ENCODE peak calls at places on chromosomes 6 and 20, in seven cellular contexts. N is CD4-positive, alpha-beta memory T cell; E is ACHN; S is kidney glomerular epithelial cell; D is activated naive CD8-positive, alpha-beta T cell treated with anti-CD3 and anti-CD28 coated beads, Interleukin-2, amount 50 U/mL, for 24 hours; B is non-pigmented ciliary epithelial cell; I is NCI-H1694 treated with DMSO at 0.1 percent for 48 hours. F is an unnamed sample.
A peak's percentile ranks its signal among the peaks of the same experiment; 100 is the strongest.

GRCh38 chr20:50724851-50725721 is 6.3 kb upstream of the PARD6B start:
- DNase-seq in S (peak; percentile 100), I (no peak), D (peak; percentile 75), N (no peak), E (peak; percentile 96), B (peak; percentile 95), F (peak; percentile 99)

GRCh38 chr20:4116091-4116490 is 100.7 kb upstream of the RNF24 start:
- DNase-seq in I (no peak), D (no peak), E (no peak), B (no peak), N (no peak), S (no peak), F (no peak)

GRCh38 chr6:110378552-110378951 is 20.4 kb upstream of the METTL24 start:
- DNase-seq in I (no peak), D (no peak), E (no peak), B (no peak), S (no peak), N (no peak), F (no peak)

GRCh38 chr20:57960803-57961575 is 251.2 kb upstream of the PMEPA1 start:
- DNase-seq in E (no peak), I (no peak), S (no peak), N (no peak), D (no peak), B (no peak), F (no peak)

GRCh38 chr20:50540620-50541605 is 30.7 kb downstream of the PTPN1 start:
- DNase-seq in B (peak; percentile 97), N (no peak), D (no peak), I (no peak), S (peak; percentile 98), E (peak; percentile 96), F (peak; percentile 97)

GRCh38 chr6:108897371-108897770 is 49.1 kb downstream of the ARMC2 start:
- DNase-seq in I (peak; percentile 45), N (no peak), S (peak; percentile 3), B (no peak), D (no peak), E (peak; percentile 21), F (no peak)

GRCh38 chr6:156933201-156934053 is 156.2 kb downstream of the ARID1B start:
- DNase-seq in I (no peak), S (no peak), D (no peak), N (no peak), B (no peak), E (no peak), F (no peak)

GRCh38 chr6:524803-525202 is 132.1 kb downstream of the HUS1B start:
- DNase-seq in E (peak; percentile 2), B (no peak), N (no peak), I (no peak), S (no peak), D (peak; percentile 48), F (no peak)

GRCh38 chr6:165220030-165220429 is 89.4 kb downstream of the C6orf118 start:
- DNase-seq in I (no peak), D (no peak), N (no peak), S (no peak), B (no peak), E (no peak), F (no peak)

GRCh38 chr6:68901044-68901443 is 266.0 kb downstream of the ADGRB3 start:
- DNase-seq in I (no peak), B (no peak), E (no peak), S (no peak), D (no peak), N (no peak), F (no peak)

GRCh38 chr6:47787620-47788497 is 6.0 kb downstream of the OPN5 start:
- DNase-seq in E (peak; percentile 53), D (peak; percentile 52), S (peak; percentile 72), I (peak; percentile 33), B (peak; percentile 28), N (peak; percentile 42), F (no peak)

GRCh38 chr6:167827588-167828324 is 1.0 kb downstream of the AFDN start:
- DNase-seq in E (peak; percentile 45), D (peak; percentile 26), S (peak; percentile 54), B (no peak), I (peak; percentile 20), N (peak; percentile 19), F (no peak)

GRCh38 chr6:130997061-130997753 is 65.8 kb downstream of the EPB41L2 start:
- DNase-seq in N (no peak), D (no peak), S (no peak), I (no peak), E (no peak), B (peak; percentile 18), F (peak; percentile 76)

GRCh38 chr6:80872194-80872950 is 765.9 kb downstream of the BCKDHB start:
- DNase-seq in N (no peak), B (no peak), E (no peak), D (no peak), S (no peak), I (no peak), F (no peak)

GRCh38 chr6:51152594-51152993 is 333.9 kb downstream of the TFAP2B start:
- DNase-seq in E (no peak), D (no peak), B (no peak), I (no peak), S (no peak), N (no peak), F (no peak)

GRCh38 chr6:31680841-31681671 is at the start of gene LY6G5C:
- DNase-seq in I (peak; percentile 61), N (peak; percentile 53), E (peak; percentile 83), S (peak; percentile 76), B (peak; percentile 74), D (peak; percentile 70), F (peak; percentile 69)

GRCh38 chr6:32932132-32932868 is 8.5 kb downstream of the HLA-DMB start:
- DNase-seq in E (no peak), S (no peak), I (no peak), B (no peak), N (no peak), D (no peak), F (no peak)

GRCh38 chr20:61757678-61758555 is 307.8 kb downstream of the TAF4 start:
- DNase-seq in D (no peak), B (no peak), E (no peak), I (no peak), N (no peak), S (peak; percentile 27), F (no peak)

GRCh38 chr6:19368511-19368910 is 468.7 kb upstream of the ID4 start:
- DNase-seq in D (no peak), N (no peak), I (no peak), E (no peak), S (no peak), B (peak; percentile 30), F (no peak)

GRCh38 chr6:25007269-25007699 is 71.5 kb upstream of the RIPOR2 start:
- DNase-seq in E (no peak), S (no peak), B (no peak), I (no peak), D (peak; percentile 45), N (no peak), F (no peak)

GRCh38 chr6:84696181-84696580 is 68.2 kb downstream of the TBX18 start:
- DNase-seq in S (no peak), E (no peak), B (no peak), I (no peak), N (no peak), D (no peak), F (no peak)

GRCh38 chr20:36792422-36792821 is 18.9 kb upstream of the DSN1 start:
- DNase-seq in D (no peak), I (peak; percentile 69), N (no peak), S (peak; percentile 88), B (peak; percentile 60), E (peak; percentile 88), F (peak; percentile 92)

GRCh38 chr6:13485923-13486557 is 1.4 kb downstream of the GFOD1 start:
- DNase-seq in N (no peak), B (no peak), S (peak; percentile 50), E (peak; percentile 38), I (peak; percentile 47), D (peak; percentile 46), F (no peak)

GRCh38 chr6:97626586-97627441 is 343.8 kb upstream of the MMS22L start:
- DNase-seq in I (peak; percentile 21), S (no peak), B (no peak), E (peak; percentile 14), D (no peak), N (no peak), F (peak; percentile 81)

GRCh38 chr6:158803733-158804143 is 15.4 kb downstream of the EZR start:
- DNase-seq in S (no peak), B (no peak), D (no peak), N (peak; percentile 73), E (no peak), I (no peak), F (no peak)

GRCh38 chr6:136604328-136604825 is 54.2 kb upstream of the MAP7 start:
- DNase-seq in S (no peak), D (no peak), N (no peak), I (no peak), E (no peak), B (no peak), F (no peak)

GRCh38 chr20:19962958-19963357 is 54.2 kb upstream of the NAA20 start:
- DNase-seq in D (no peak), N (no peak), I (no peak), E (no peak), B (no peak), S (no peak), F (no peak)

GRCh38 chr6:110902091-110902490 is 27.5 kb downstream of the AMD1 start:
- DNase-seq in I (no peak), E (no peak), B (no peak), S (no peak), D (no peak), N (no peak), F (no peak)

GRCh38 chr6:142071981-142072380 is 60.7 kb upstream of the GJE1 start:
- DNase-seq in E (no peak), B (no peak), I (no peak), D (no peak), N (no peak), S (no peak), F (no peak)

GRCh38 chr20:46582648-46583047 is 32.2 kb upstream of the OCSTAMP start:
- DNase-seq in S (no peak), B (no peak), I (no peak), D (no peak), E (no peak), N (no peak), F (no peak)

GRCh38 chr20:3768342-3769130 is 983 bp upstream of the ADISSP start:
- DNase-seq in E (peak; percentile 80), N (peak; percentile 87), B (no peak), I (peak; percentile 77), S (peak; percentile 67), D (peak; percentile 81), F (peak; percentile 69)

GRCh38 chr6:155528982-155529453 is 73.4 kb upstream of the NOX3 start:
- DNase-seq in I (no peak), D (no peak), B (peak; percentile 89), S (peak; percentile 42), E (peak; percentile 10), N (no peak), F (peak; percentile 94)

GRCh38 chr20:35842361-35842760 is 70.5 kb downstream of the PHF20 start:
- DNase-seq in D (no peak), S (no peak), N (no peak), E (no peak), B (no peak), I (no peak), F (no peak)

GRCh38 chr6:125846292-125847024 is 55.7 kb downstream of the NCOA7 start:
- DNase-seq in S (no peak), D (no peak), E (no peak), B (no peak), I (no peak), N (no peak), F (no peak)

GRCh38 chr20:51013577-51014330 is 9.2 kb downstream of the KCNG1 start:
- DNase-seq in D (no peak), E (no peak), N (no peak), B (no peak), S (no peak), I (no peak), F (no peak)